ENCODE peak calls at places on chromosomes 16 and 17, in six cellular contexts. One of them, this sample, is unnamed.

GRCh38 chr16:84919267-84919666 is 92.1 kb downstream of the ZDHHC7 start:
- DNase-seq in posterior vena cava: no peak
- DNase-seq in caudate nucleus: no peak
- DNase-seq in AG20443: no peak
- DNase-seq in effector memory CD4-positive, alpha-beta T cell: no peak
- DNase-seq in activated T-cell treated with anti-CD3 and anti-CD28 coated beads, Interleukin-2, amount 50 U/mL, for 72 hours: no peak
- DNase-seq in this sample: no peak

GRCh38 chr17:52536466-52536865 is 378.0 kb upstream of the CA10 start:
- DNase-seq in posterior vena cava: no peak
- DNase-seq in caudate nucleus: no peak
- DNase-seq in AG20443: no peak
- DNase-seq in effector memory CD4-positive, alpha-beta T cell: no peak
- DNase-seq in activated T-cell treated with anti-CD3 and anti-CD28 coated beads, Interleukin-2, amount 50 U/mL, for 72 hours: no peak
- DNase-seq in this sample: no peak

GRCh38 chr16:21645261-21645721 is 7.1 kb downstream of the IGSF6 start:
- DNase-seq in posterior vena cava: no peak
- DNase-seq in caudate nucleus: no peak
- DNase-seq in AG20443: no peak
- DNase-seq in effector memory CD4-positive, alpha-beta T cell: no peak
- DNase-seq in activated T-cell treated with anti-CD3 and anti-CD28 coated beads, Interleukin-2, amount 50 U/mL, for 72 hours: peak
- DNase-seq in this sample: no peak

GRCh38 chr16:67884684-67885083 is at the start of gene NRN1L:
- DNase-seq in posterior vena cava: peak
- DNase-seq in caudate nucleus: peak
- DNase-seq in AG20443: peak
- DNase-seq in effector memory CD4-positive, alpha-beta T cell: no peak
- DNase-seq in activated T-cell treated with anti-CD3 and anti-CD28 coated beads, Interleukin-2, amount 50 U/mL, for 72 hours: no peak
- DNase-seq in this sample: no peak

GRCh38 chr16:4347765-4348509 is 3.2 kb downstream of the PAM16 start:
- DNase-seq in posterior vena cava: peak
- DNase-seq in caudate nucleus: no peak
- DNase-seq in AG20443: no peak
- DNase-seq in effector memory CD4-positive, alpha-beta T cell: no peak
- DNase-seq in activated T-cell treated with anti-CD3 and anti-CD28 coated beads, Interleukin-2, amount 50 U/mL, for 72 hours: no peak
- DNase-seq in this sample: no peak

GRCh38 chr17:12406623-12407228 is 259.0 kb upstream of the MYOCD start:
- DNase-seq in posterior vena cava: no peak
- DNase-seq in caudate nucleus: no peak
- DNase-seq in AG20443: peak
- DNase-seq in effector memory CD4-positive, alpha-beta T cell: no peak
- DNase-seq in activated T-cell treated with anti-CD3 and anti-CD28 coated beads, Interleukin-2, amount 50 U/mL, for 72 hours: no peak
- DNase-seq in this sample: no peak

GRCh38 chr17:78883533-78884131 is 19.4 kb downstream of the CEP295NL start:
- DNase-seq in posterior vena cava: peak
- DNase-seq in caudate nucleus: peak
- DNase-seq in AG20443: peak
- DNase-seq in effector memory CD4-positive, alpha-beta T cell: no peak
- DNase-seq in activated T-cell treated with anti-CD3 and anti-CD28 coated beads, Interleukin-2, amount 50 U/mL, for 72 hours: no peak
- DNase-seq in this sample: peak

GRCh38 chr17:82126479-82127314 is 28.7 kb upstream of the FASN start:
- DNase-seq in posterior vena cava: no peak
- DNase-seq in caudate nucleus: no peak
- DNase-seq in AG20443: no peak
- DNase-seq in effector memory CD4-positive, alpha-beta T cell: peak
- DNase-seq in activated T-cell treated with anti-CD3 and anti-CD28 coated beads, Interleukin-2, amount 50 U/mL, for 72 hours: peak
- DNase-seq in this sample: no peak

GRCh38 chr16:75506567-75506966 is 11.3 kb upstream of the CHST6 start:
- DNase-seq in posterior vena cava: no peak
- DNase-seq in caudate nucleus: no peak
- DNase-seq in AG20443: peak
- DNase-seq in effector memory CD4-positive, alpha-beta T cell: no peak
- DNase-seq in activated T-cell treated with anti-CD3 and anti-CD28 coated beads, Interleukin-2, amount 50 U/mL, for 72 hours: no peak
- DNase-seq in this sample: peak

GRCh38 chr16:73172621-73173312 is 124.8 kb upstream of the ZFHX3 start:
- DNase-seq in posterior vena cava: peak
- DNase-seq in caudate nucleus: no peak
- DNase-seq in AG20443: peak
- DNase-seq in effector memory CD4-positive, alpha-beta T cell: no peak
- DNase-seq in activated T-cell treated with anti-CD3 and anti-CD28 coated beads, Interleukin-2, amount 50 U/mL, for 72 hours: no peak
- DNase-seq in this sample: peak

GRCh38 chr17:51508048-51508447 is 247.7 kb downstream of the UTP18 start:
- DNase-seq in posterior vena cava: no peak
- DNase-seq in caudate nucleus: no peak
- DNase-seq in AG20443: no peak
- DNase-seq in effector memory CD4-positive, alpha-beta T cell: no peak
- DNase-seq in activated T-cell treated with anti-CD3 and anti-CD28 coated beads, Interleukin-2, amount 50 U/mL, for 72 hours: no peak
- DNase-seq in this sample: no peak

This sample was measured in GM04503.